ENCODE peak calls at places on chromosomes 13 and 19, in nine cellular contexts. Z, X, A, L, O, F, D, N and R are unnamed samples.

GRCh38 chr19:8109455-8109854 is 39.9 kb downstream of the FBN3 start:
- DNase-seq in Z (no peak), X (no peak), A (no peak), L (no peak), O (no peak), F (no peak), D (no peak), N (no peak), R (no peak)

GRCh38 chr13:59391696-59392095 is 772.0 kb downstream of the DIAPH3 start:
- DNase-seq in Z (no peak), X (no peak), A (no peak), L (no peak), O (peak; percentile 75), F (peak; percentile 42), D (peak; percentile 49), N (peak; percentile 45), R (no peak)

GRCh38 chr13:109465151-109465550 is 321.2 kb downstream of the IRS2 start:
- DNase-seq in Z (no peak), X (no peak), A (no peak), L (no peak), O (no peak), F (no peak), D (no peak), N (no peak), R (no peak)

GRCh38 chr19:51093510-51094345 is 11.0 kb upstream of the KLK14 start:
- DNase-seq in Z (no peak), X (no peak), A (no peak), L (no peak), O (no peak), F (no peak), D (no peak), N (no peak), R (no peak)

GRCh38 chr19:56987184-56987583 is 132.6 kb upstream of the USP29 start:
- DNase-seq in Z (no peak), X (no peak), A (no peak), L (no peak), O (no peak), F (no peak), D (no peak), N (no peak), R (no peak)

GRCh38 chr13:35818577-35819165 is 312.5 kb downstream of the DCLK1 start:
- DNase-seq in Z (no peak), X (no peak), A (no peak), L (no peak), O (no peak), F (no peak), D (no peak), N (no peak), R (no peak)

GRCh38 chr19:39052243-39052746 is 19.9 kb upstream of the FBXO27 start:
- DNase-seq in Z (peak; percentile 91), X (no peak), A (peak; percentile 45), L (peak; percentile 72), O (peak; percentile 19), F (peak; percentile 68), D (peak; percentile 51), N (no peak), R (no peak)

GRCh38 chr19:47450478-47450877 is 21.2 kb downstream of the SLC8A2 start:
- DNase-seq in Z (no peak), X (no peak), A (no peak), L (no peak), O (no peak), F (no peak), D (no peak), N (no peak), R (no peak)

GRCh38 chr19:30391554-30392551 is 19.7 kb downstream of the ZNF536 start:
- DNase-seq in Z (no peak), X (no peak), A (no peak), L (no peak), O (no peak), F (no peak), D (no peak), N (no peak), R (peak; percentile 77)

GRCh38 chr13:74290324-74290773 is 156.1 kb upstream of the KLF12 start:
- DNase-seq in Z (no peak), X (no peak), A (peak; percentile 25), L (no peak), O (no peak), F (no peak), D (peak; percentile 9), N (no peak), R (no peak)

GRCh38 chr19:7977723-7978040 is 27.8 kb downstream of the ELAVL1 start:
- DNase-seq in Z (no peak), X (no peak), A (no peak), L (no peak), O (no peak), F (no peak), D (no peak), N (no peak), R (no peak)

GRCh38 chr13:98299954-98300350 is 122.9 kb upstream of the RNF113B start:
- DNase-seq in Z (no peak), X (no peak), A (no peak), L (no peak), O (peak; percentile 35), F (no peak), D (no peak), N (no peak), R (no peak)

DNA sequence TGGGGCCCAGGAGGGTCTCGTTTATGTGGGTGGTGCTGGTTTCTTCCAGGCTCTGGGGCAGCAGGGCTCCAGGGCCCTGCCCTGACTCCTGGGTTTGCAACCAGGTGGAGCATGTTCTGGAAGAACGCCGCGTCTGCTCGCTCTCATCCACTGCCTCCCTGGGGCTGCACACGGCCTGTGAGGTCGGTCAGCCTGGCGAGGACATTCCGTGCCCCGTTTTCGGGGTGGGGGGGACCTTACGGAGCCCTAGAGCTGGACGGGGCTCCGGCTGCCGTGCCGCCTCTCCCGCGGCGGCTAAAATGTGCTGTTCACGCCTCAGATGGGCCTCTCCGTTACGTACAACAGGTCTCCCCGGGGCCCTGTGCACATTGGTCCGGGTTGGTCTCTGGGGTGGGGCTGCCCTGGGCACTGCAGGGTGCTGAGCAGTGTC is 3.3 kb downstream of the GNA11 start:
- DNase-seq in Z (peak; percentile 54), X (no peak), A (no peak), L (no peak), O (no peak), F (peak; percentile 46), D (peak; percentile 41), N (no peak), R (no peak)
- H3K4me3 ChIP-seq in Z (peak overlapping the region; percentile 96), X (peak overlapping the region; percentile 90), A (peak overlapping the region; percentile 27), L (peak overlapping the region; percentile 75), O (peak overlapping the region; percentile 94), F (peak overlapping the region; percentile 96), D (no peak overlapping the region), N (no peak overlapping the region), R (peak overlapping the region; percentile 81)

GRCh38 chr19:19004144-19004543 is 29.2 kb downstream of the SUGP2 start:
- DNase-seq in Z (peak; percentile 58), X (no peak), A (no peak), L (no peak), O (no peak), F (no peak), D (no peak), N (no peak), R (no peak)
- TF ChIP-seq EP300 in Z (no peak), X (no peak), A (no peak), L (no peak), O (no peak), F (no peak), D (no peak), N (no peak), R (no peak)

GRCh38 chr19:14028901-14029300 is 953 bp downstream of the RLN3 start:
- DNase-seq in Z (no peak), X (no peak), A (no peak), L (no peak), O (no peak), F (no peak), D (no peak), N (no peak), R (no peak)

GRCh38 chr19:14030997-14031718 is 404 bp upstream of the IL27RA start:
- DNase-seq in Z (no peak), X (no peak), A (no peak), L (no peak), O (no peak), F (no peak), D (no peak), N (no peak), R (no peak)

GRCh38 chr19:14035706-14036105 is 4.1 kb downstream of the IL27RA start:
- DNase-seq in Z (no peak), X (no peak), A (no peak), L (no peak), O (no peak), F (no peak), D (no peak), N (no peak), R (no peak)

GRCh38 chr19:14033946-14034345 is 2.4 kb downstream of the IL27RA start:
- DNase-seq in Z (no peak), X (no peak), A (no peak), L (no peak), O (no peak), F (no peak), D (no peak), N (no peak), R (no peak)

DNA sequence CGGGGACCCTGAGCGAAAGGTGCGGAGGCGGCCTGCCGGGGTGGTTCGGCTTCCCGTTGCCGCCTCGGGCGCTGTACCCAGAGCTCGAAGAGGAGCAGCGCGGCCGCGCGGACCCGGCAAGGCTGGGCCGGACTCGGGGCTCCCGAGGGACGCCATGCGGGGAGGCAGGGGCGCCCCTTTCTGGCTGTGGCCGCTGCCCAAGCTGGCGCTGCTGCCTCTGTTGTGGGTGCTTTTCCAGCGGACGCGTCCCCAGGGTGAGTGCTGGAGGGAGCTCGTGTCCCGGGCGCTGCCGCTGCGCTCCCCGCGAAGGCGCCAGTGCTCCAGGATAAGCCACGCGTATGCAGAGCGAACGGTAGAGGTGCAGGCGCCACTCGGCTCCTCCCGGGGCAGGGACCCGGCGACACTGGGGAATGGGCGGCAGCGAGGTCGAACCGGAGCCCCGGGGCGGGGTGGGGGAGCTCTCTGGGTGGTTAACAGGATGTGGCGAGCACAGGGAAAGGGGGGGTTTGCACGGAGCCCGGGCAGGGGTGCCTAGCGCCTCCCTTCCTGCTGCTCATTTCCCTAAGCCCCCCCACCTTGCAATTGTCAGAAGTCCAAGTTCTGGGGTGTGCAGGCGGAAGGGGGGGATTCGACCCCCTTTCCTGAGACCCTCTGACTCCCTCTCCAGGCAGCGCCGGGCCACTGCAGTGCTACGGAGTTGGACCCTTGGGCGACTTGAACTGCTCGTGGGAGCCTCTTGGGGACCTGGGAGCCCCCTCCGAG is at the start of gene IL27RA:
- DNase-seq in Z (peak; percentile 93), X (no peak), A (peak; percentile 48), L (peak; percentile 69), O (peak; percentile 42), F (peak; percentile 64), D (peak; percentile 75), N (peak; percentile 40), R (no peak)
- TF ChIP-seq POLR2A in Z (no peak), X (no peak), A (no peak), L (no peak), O (no peak), F (no peak), D (peak; percentile 33), N (peak; percentile 80), R (no peak)

DNA sequence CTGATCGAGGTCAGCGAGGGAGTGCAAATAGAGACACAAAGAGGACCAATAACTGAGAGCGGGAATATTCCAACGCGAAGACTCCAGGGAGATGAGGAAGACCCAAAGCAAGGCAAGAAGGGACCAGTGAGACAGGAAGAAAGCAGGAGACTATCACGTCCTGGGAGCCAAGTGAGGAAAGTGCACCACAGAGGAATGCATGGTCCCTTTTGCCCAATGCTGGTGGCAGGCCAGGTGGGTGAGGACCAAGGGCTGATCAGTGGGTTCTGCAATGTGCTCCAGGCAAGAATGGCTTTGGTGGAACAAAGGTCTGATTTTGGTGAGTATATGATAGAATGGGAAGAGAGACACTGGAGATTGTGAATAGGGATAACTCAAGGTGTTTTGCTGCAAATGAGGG is 25.4 kb downstream of the CHST8 start:
- DNase-seq in Z (no peak), X (peak; percentile 13), A (no peak), L (no peak), O (no peak), F (peak; percentile 5), D (no peak), N (no peak), R (no peak)
- H3K4me3 ChIP-seq in Z (no peak overlapping the region), X (no peak overlapping the region), A (no peak overlapping the region), L (no peak overlapping the region), O (no peak overlapping the region), F (no peak overlapping the region), D (no peak overlapping the region), N (no peak overlapping the region), R (no peak overlapping the region)